ENCODE peak calls at places on chromosomes 4 and X, in nine cellular contexts. I is hepatocyte, V is GM23338, J is fibroblast of lung, F is MM.1S, D is GM23248, P is IMR-90, U is SK-N-SH, G is H9. N is an unnamed sample. For H4K20me1, the result is how much of the 10 kb centered on the place peaks cover.

GRCh38 chr4:172900880-172901279 is 267.7 kb upstream of the GALNT7 start:
- DNase-seq in D (no peak), U (no peak), I (no peak), F (no peak), P (no peak), V (no peak), G (no peak), J (no peak), N (no peak)

GRCh38 chr4:91283726-91284125 is 1020.0 kb upstream of the GRID2 start:
- DNase-seq in G (no peak), U (no peak), J (no peak), D (no peak), P (no peak), I (no peak), F (no peak), V (no peak), N (no peak)

GRCh38 chr4:143411527-143412480 is 75.1 kb downstream of the GAB1 start:
- DNase-seq in V (no peak), F (no peak), G (no peak), D (peak), J (peak), P (peak), I (no peak), U (no peak), N (no peak)

GRCh38 chr4:182775075-182775474 is 142.1 kb downstream of the DCTD start:
- DNase-seq in U (no peak), F (no peak), I (no peak), P (no peak), D (no peak), V (no peak), J (no peak), G (no peak), N (no peak)

GRCh38 chrX:42107495-42108139 is 184.3 kb upstream of the CASK start:
- DNase-seq in P (no peak), V (no peak), D (no peak), F (no peak), J (no peak), I (no peak), U (no peak), G (no peak), N (no peak)

GRCh38 chr4:113837397-113837796 is 75.9 kb upstream of the CAMK2D start:
- DNase-seq in G (no peak), V (no peak), D (peak), U (no peak), I (peak), J (peak), P (peak), F (peak), N (no peak)

GRCh38 chr4:165301833-165302232 is 25.6 kb upstream of the MSMO1 start:
- DNase-seq in D (peak), U (no peak), G (no peak), P (peak), I (no peak), V (no peak), J (peak), F (peak), N (no peak)

GRCh38 chrX:36908801-36909403 is 99.3 kb upstream of the FAM47C start:
- DNase-seq in V (peak), I (peak), U (peak), P (peak), F (peak), G (no peak), J (peak), D (peak), N (no peak)

GRCh38 chr4:11765849-11766453 is 337.3 kb upstream of the HS3ST1 start:
- DNase-seq in P (peak), G (peak), V (peak), I (peak), D (peak), F (peak), J (peak), U (peak), N (no peak)

GRCh38 chr4:59818656-59819055 is 1381.5 kb upstream of the ADGRL3 start:
- DNase-seq in P (no peak), I (no peak), J (peak), V (no peak), G (no peak), U (no peak), D (no peak), F (peak), N (no peak)

GRCh38 chrX:56314334-56314733 is 82.2 kb downstream of the KLF8 start:
- DNase-seq in P (no peak), I (no peak), D (no peak), V (no peak), G (no peak), J (no peak), F (peak), U (no peak), N (no peak)

GRCh38 chr4:90246841-90247240 is 119.6 kb downstream of the CCSER1 start:
- DNase-seq in P (no peak), G (no peak), J (no peak), U (no peak), V (no peak), D (no peak), F (no peak), I (no peak), N (no peak)

GRCh38 chr4:70754990-70755688 is 33.4 kb downstream of the RUFY3 start:
- DNase-seq in J (no peak), G (no peak), U (no peak), P (no peak), V (no peak), I (no peak), F (no peak), D (peak), N (no peak)

GRCh38 chr4:138673053-138673452 is 342.5 kb upstream of the NOCT start:
- DNase-seq in I (no peak), J (no peak), P (peak), F (no peak), V (no peak), G (no peak), D (no peak), U (no peak), N (no peak)

GRCh38 chrX:111124418-111124817 is 28.4 kb downstream of the PAK3 start:
- DNase-seq in P (no peak), I (no peak), J (no peak), F (peak), G (no peak), V (no peak), D (no peak), U (no peak), N (no peak)

GRCh38 chr4:189786447-189786846 is 154.2 kb upstream of the FRG1 start:
- DNase-seq in P (no peak), U (no peak), J (no peak), V (no peak), F (no peak), G (no peak), D (no peak), I (no peak), N (no peak)

GRCh38 chr4:105329081-105329480 is 144.8 kb downstream of the PPA2 start:
- DNase-seq in I (no peak), G (no peak), U (no peak), J (no peak), D (no peak), V (no peak), P (no peak), F (no peak), N (no peak)

GRCh38 chr4:74659576-74660411 is 134.5 kb downstream of the BTC start:
- DNase-seq in D (peak), U (no peak), I (peak), P (peak), F (no peak), J (peak), G (no peak), V (no peak), N (no peak)

GRCh38 chrX:20531667-20532066 is 265.0 kb upstream of the RPS6KA3 start:
- DNase-seq in V (no peak), I (no peak), F (no peak), P (peak), U (no peak), D (peak), G (no peak), J (peak), N (no peak)

GRCh38 chrX:113512700-113513395 is 672.2 kb upstream of the AMOT start:
- DNase-seq in U (no peak), D (peak), F (no peak), V (no peak), I (no peak), G (no peak), J (peak), P (peak), N (no peak)

GRCh38 chr4:6403400-6403685 is 69.1 kb downstream of the PPP2R2C start:
- DNase-seq in D (no peak), P (no peak), U (no peak), J (no peak), F (no peak), V (no peak), I (no peak), G (no peak), N (no peak)

GRCh38 chr4:187236491-187236890 is 512.8 kb upstream of the FAT1 start:
- DNase-seq in V (no peak), I (peak), U (no peak), J (peak), G (no peak), F (no peak), D (peak), P (peak), N (no peak)

GRCh38 chr4:78737020-78737419 is 39.1 kb upstream of the BMP2K start:
- DNase-seq in I (no peak), G (no peak), P (no peak), J (no peak), U (no peak), F (no peak), V (no peak), D (no peak), N (no peak)

GRCh38 chr4:78659264-78659663 is 107.7 kb downstream of the ANXA3 start:
- DNase-seq in I (no peak), G (no peak), U (no peak), P (no peak), J (peak), V (no peak), D (no peak), F (no peak), N (no peak)

GRCh38 chr4:24067781-24068193 is 177.9 kb upstream of the PPARGC1A start:
- DNase-seq in D (peak), F (no peak), U (no peak), P (peak), I (peak), G (no peak), J (peak), V (no peak), N (no peak)

GRCh38 chr4:28241021-28241420 is 1380.4 kb downstream of the STIM2 start:
- DNase-seq in D (peak), U (no peak), J (no peak), F (no peak), I (no peak), G (no peak), P (no peak), V (no peak), N (no peak)

DNA sequence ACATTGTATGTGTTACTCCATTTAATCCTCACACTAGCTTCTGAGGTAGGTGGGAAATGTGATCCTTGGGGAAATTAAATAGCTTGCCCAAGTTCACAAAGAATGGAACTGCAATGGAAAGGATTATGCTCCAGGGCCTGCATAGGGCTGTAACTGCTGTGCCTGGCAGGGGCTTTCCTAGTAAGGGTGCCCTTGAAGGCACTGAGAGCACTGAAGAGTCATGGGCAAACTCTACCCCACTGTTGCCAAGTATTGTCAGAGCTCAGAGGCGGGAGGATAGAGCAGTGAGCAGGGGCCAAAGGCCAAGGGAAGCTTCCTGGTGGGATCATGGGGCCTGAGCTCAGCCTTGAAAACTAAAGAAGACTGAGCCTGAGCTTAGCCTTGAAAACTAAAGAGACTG is 133.0 kb upstream of the NALF2 start:
- DNase-seq in I (no peak), P (no peak), U (no peak), V (no peak), G (no peak), D (no peak), J (no peak), F (no peak), N (no peak)
- H4K20me1 ChIP-seq in I (under half), P (under half), U (under half), V (under half), G (under half), D (under half), J (under half), F (under half), N (under half)

DNA sequence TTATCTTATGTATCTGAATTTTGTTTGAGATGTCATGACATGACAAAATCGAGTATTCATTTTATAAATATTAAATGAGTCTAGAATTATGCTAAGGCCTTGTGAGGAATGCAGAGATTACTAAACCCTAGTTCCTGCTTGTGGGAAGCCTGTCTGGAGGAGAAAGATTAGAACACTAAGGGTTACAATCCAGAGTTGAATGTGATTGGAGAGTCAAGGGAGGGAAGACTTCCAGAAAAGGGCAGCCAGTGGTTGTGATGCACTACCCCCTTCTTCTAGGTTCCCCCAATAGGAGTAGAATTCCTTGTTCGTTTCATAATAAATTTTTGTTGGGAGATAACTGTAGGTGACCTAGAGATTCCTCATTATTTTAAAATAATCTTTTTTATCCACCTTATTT is 141.1 kb downstream of the AFF1 start:
- DNase-seq in J (no peak), U (no peak), F (no peak), G (no peak), I (no peak), D (no peak), P (no peak), V (peak), N (no peak)
- H4K20me1 ChIP-seq in J (under half), U (under half), F (under half), G (under half), I (under half), D (under half), P (under half), V (under half), N (under half)

GRCh38 chrX:154355094-154355775 is 19.2 kb downstream of the FLNA start:
- DNase-seq in F (no peak), I (no peak), G (no peak), D (no peak), P (no peak), U (no peak), V (no peak), J (no peak), N (no peak)
- H4K20me1 ChIP-seq in F (under half), I (under half), G (under half), D (under half), P (half or more), U (half or more), V (under half), J (under half), N (under half)

GRCh38 chr4:3671571-3672464 is 94.4 kb upstream of the ADRA2C start:
- DNase-seq in I (no peak), P (peak), G (no peak), J (peak), U (no peak), D (no peak), F (no peak), V (no peak), N (no peak)
- H4K20me1 ChIP-seq in I (under half), P (under half), G (under half), J (under half), U (under half), D (under half), F (under half), V (under half), N (under half)

GRCh38 chr4:991451-992296 is 1.5 kb downstream of the SLC26A1 start:
- DNase-seq in D (no peak), G (no peak), I (no peak), V (no peak), F (no peak), U (no peak), P (no peak), J (no peak), N (no peak)
- H4K20me1 ChIP-seq in D (under half), G (under half), I (under half), V (under half), F (under half), U (under half), P (under half), J (under half), N (under half)

DNA sequence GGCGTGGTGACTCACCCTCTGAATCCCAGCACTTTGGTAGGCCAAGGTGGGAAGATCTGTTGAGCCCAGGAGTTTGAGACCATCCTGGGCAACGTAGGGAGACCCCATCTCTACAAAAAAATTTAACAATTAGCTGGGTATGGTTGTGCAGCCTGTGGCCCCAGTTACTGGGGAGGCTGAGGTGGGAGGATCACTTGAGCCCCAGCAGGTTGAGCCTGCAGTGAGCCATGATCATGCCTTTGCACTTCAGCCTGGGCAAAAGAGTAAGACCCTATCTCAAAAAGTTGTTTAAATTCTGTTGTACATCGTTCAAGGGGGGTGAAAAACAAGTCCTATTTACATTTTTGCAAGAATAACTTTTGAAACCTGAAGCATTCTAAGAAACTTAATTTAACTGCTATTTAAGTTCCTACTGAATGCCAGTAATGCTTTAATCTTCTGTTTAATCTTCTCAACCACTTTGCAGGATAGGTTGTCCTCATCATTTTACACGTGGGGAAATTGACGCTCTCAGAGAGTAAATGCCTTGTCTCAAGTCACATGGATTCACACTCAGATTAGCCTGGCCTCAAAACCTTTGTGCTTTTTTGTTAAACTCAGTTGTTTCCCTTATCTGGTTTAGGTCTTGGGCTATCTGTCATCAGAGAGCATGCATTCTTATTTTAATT is 7.0 kb downstream of the STAG2 start:
- DNase-seq in V (no peak), P (no peak), I (no peak), F (no peak), D (no peak), J (no peak), G (no peak), U (no peak), N (no peak)
- H4K20me1 ChIP-seq in V (under half), P (under half), I (half or more), F (under half), D (under half), J (under half), G (under half), U (half or more), N (under half)

GRCh38 chr4:10079951-10080873 is 36.4 kb downstream of the WDR1 start:
- DNase-seq in F (no peak), D (no peak), V (no peak), J (no peak), G (no peak), I (no peak), U (peak), P (no peak), N (no peak)

GRCh38 chr4:10080874-10081606 is 35.6 kb downstream of the WDR1 start:
- DNase-seq in F (no peak), I (no peak), U (peak), D (no peak), P (no peak), V (no peak), G (no peak), J (no peak), N (no peak)

GRCh38 chr4:10077492-10078335 is 38.9 kb downstream of the WDR1 start:
- DNase-seq in U (no peak), F (no peak), I (no peak), P (no peak), D (peak), V (no peak), G (no peak), J (peak), N (no peak)

GRCh38 chr4:10078481-10079233 is 37.9 kb downstream of the WDR1 start:
- DNase-seq in I (no peak), P (no peak), G (no peak), V (no peak), F (no peak), D (no peak), U (no peak), J (no peak), N (no peak)

GRCh38 chr4:10079256-10079655 is 37.3 kb downstream of the WDR1 start:
- DNase-seq in V (no peak), F (no peak), U (no peak), P (no peak), J (no peak), G (no peak), D (no peak), I (no peak), N (no peak)
- H4K20me1 ChIP-seq in V (under half), F (under half), U (half or more), P (half or more), J (under half), G (under half), D (under half), I (under half), N (under half)

GRCh38 chr4:41129128-41129754 is 85.1 kb downstream of the APBB2 start:
- DNase-seq in U (no peak), J (no peak), P (no peak), V (no peak), G (no peak), D (no peak), I (no peak), F (no peak), N (no peak)
- H4K20me1 ChIP-seq in U (under half), J (under half), P (under half), V (under half), G (under half), D (under half), I (under half), F (under half), N (under half)